ENCODE peak calls at places on chromosomes 7 and 10, in eight cellular contexts. Z is EL; I is NCI-H1417; T is stimulated activated CD8-positive, alpha-beta memory T cell treated with anti-CD3 and anti-CD28 coated beads, Interleukin-4, amount 100 ng/mL, for 48 hours; U is right cardiac atrium; Y is fibroblast of mammary gland; R is fibroblast of lung; K is stimulated activated CD4-positive, alpha-beta T cell treated with anti-CD3 and anti-CD28 coated beads, Interleukin-1b, Interleukin-23, amount 100 ng/mL, for 24 hours. W is an unnamed sample.

GRCh38 chr10:69742356-69742695 is 59.4 kb upstream of the COL13A1 start:
- DNase-seq in Z (peak), I (no peak), T (no peak), U (no peak), Y (peak), R (peak), K (no peak), W (no peak)

GRCh38 chr10:117884088-117884487 is 162.7 kb downstream of the RAB11FIP2 start:
- DNase-seq in Z (no peak), I (no peak), T (no peak), U (no peak), Y (no peak), R (no peak), K (no peak), W (peak)

GRCh38 chr10:28495084-28495483 is 37.8 kb upstream of the WAC start:
- DNase-seq in Z (no peak), I (no peak), T (no peak), U (no peak), Y (no peak), R (no peak), K (no peak), W (no peak)

GRCh38 chr10:110641256-110641655 is 2.9 kb upstream of the RBM20 start:
- DNase-seq in Z (peak), I (peak), T (peak), U (peak), Y (peak), R (peak), K (peak), W (peak)

GRCh38 chr7:123872908-123873307 is 27.9 kb downstream of the HYAL4 start:
- DNase-seq in Z (no peak), I (no peak), T (no peak), U (no peak), Y (no peak), R (no peak), K (no peak), W (peak)

GRCh38 chr7:739964-740942 is 13.2 kb upstream of the PRKAR1B start:
- DNase-seq in Z (no peak), I (no peak), T (no peak), U (no peak), Y (no peak), R (no peak), K (no peak), W (no peak)

GRCh38 chr7:107924841-107925490 is 34.0 kb downstream of the DLD start:
- DNase-seq in Z (no peak), I (no peak), T (no peak), U (no peak), Y (no peak), R (no peak), K (no peak), W (no peak)

GRCh38 chr10:5291501-5292195 is 73.1 kb upstream of the UCN3 start:
- DNase-seq in Z (peak), I (no peak), T (peak), U (peak), Y (peak), R (peak), K (peak), W (peak)

GRCh38 chr10:105188737-105189463 is 547.8 kb downstream of the SORCS3 start:
- DNase-seq in Z (no peak), I (peak), T (no peak), U (no peak), Y (peak), R (peak), K (no peak), W (peak)

GRCh38 chr7:125355899-125356298 is 426.3 kb upstream of the POT1 start:
- DNase-seq in Z (no peak), I (no peak), T (no peak), U (no peak), Y (peak), R (peak), K (no peak), W (no peak)

GRCh38 chr10:110818311-110819257 is 53.1 kb upstream of the PDCD4 start:
- DNase-seq in Z (no peak), I (no peak), T (no peak), U (peak), Y (no peak), R (no peak), K (no peak), W (peak)

GRCh38 chr10:917416-917720 is 14.1 kb downstream of the LARP4B start:
- DNase-seq in Z (no peak), I (no peak), T (no peak), U (no peak), Y (no peak), R (no peak), K (no peak), W (no peak)

GRCh38 chr10:14732146-14732545 is 42.6 kb downstream of the FAM107B start:
- DNase-seq in Z (no peak), I (peak), T (no peak), U (no peak), Y (no peak), R (no peak), K (no peak), W (peak)

GRCh38 chr10:85447690-85448089 is 918.9 kb downstream of the GRID1 start:
- DNase-seq in Z (no peak), I (no peak), T (no peak), U (no peak), Y (no peak), R (no peak), K (no peak), W (no peak)

GRCh38 chr10:72688208-72688651 is 3.7 kb upstream of the MCU start:
- DNase-seq in Z (peak), I (no peak), T (no peak), U (no peak), Y (peak), R (peak), K (no peak), W (no peak)

GRCh38 chr7:37824987-37825509 is 23.3 kb upstream of the NME8 start:
- DNase-seq in Z (no peak), I (no peak), T (peak), U (no peak), Y (no peak), R (no peak), K (no peak), W (no peak)

GRCh38 chr7:44449531-44449930 is 40.9 kb downstream of the NUDCD3 start:
- DNase-seq in Z (no peak), I (no peak), T (no peak), U (no peak), Y (peak), R (peak), K (no peak), W (no peak)

GRCh38 chr10:71740069-71740468 is 20.5 kb upstream of the C10orf105 start:
- DNase-seq in Z (peak), I (no peak), T (no peak), U (peak), Y (peak), R (peak), K (no peak), W (peak)

GRCh38 chr10:89458289-89458688 is 43.9 kb downstream of the IFIT5 start:
- DNase-seq in Z (peak), I (no peak), T (no peak), U (no peak), Y (peak), R (peak), K (no peak), W (no peak)

GRCh38 chr7:158957921-158958471 is 101.6 kb downstream of the DYNC2I1 start:
- DNase-seq in Z (no peak), I (peak), T (peak), U (no peak), Y (no peak), R (no peak), K (peak), W (peak)

GRCh38 chr7:50304158-50304910 is at the start of gene IKZF1:
- DNase-seq in Z (no peak), I (no peak), T (peak), U (peak), Y (no peak), R (no peak), K (no peak), W (peak)

GRCh38 chr7:22972207-22972606 is 41.7 kb downstream of the HYCC1 start:
- DNase-seq in Z (no peak), I (no peak), T (no peak), U (no peak), Y (no peak), R (peak), K (no peak), W (peak)

GRCh38 chr7:47771301-47771989 is 176.8 kb downstream of the PKD1L1 start:
- DNase-seq in Z (peak), I (no peak), T (no peak), U (peak), Y (no peak), R (peak), K (no peak), W (peak)

GRCh38 chr10:61588770-61589211 is 73.9 kb upstream of the CABCOCO1 start:
- DNase-seq in Z (peak), I (no peak), T (no peak), U (no peak), Y (peak), R (peak), K (no peak), W (peak)

GRCh38 chr10:4202936-4203335 is 417.9 kb upstream of the KLF6 start:
- DNase-seq in Z (no peak), I (no peak), T (no peak), U (no peak), Y (no peak), R (peak), K (no peak), W (no peak)

GRCh38 chr7:139515266-139515665 is 8.2 kb upstream of the CLEC2L start:
- DNase-seq in Z (no peak), I (no peak), T (no peak), U (no peak), Y (no peak), R (no peak), K (no peak), W (no peak)

GRCh38 chr10:69457771-69458237 is 6.5 kb downstream of the TSPAN15 start:
- DNase-seq in Z (no peak), I (no peak), T (no peak), U (no peak), Y (no peak), R (no peak), K (no peak), W (no peak)

W was measured in NCI-H69.